ENCODE peak calls at places on chromosomes 12 and 14, in five cellular contexts. K is body of pancreas, T is transverse colon, R is RWPE1, L is SK-N-SH. Z is an unnamed sample.

GRCh38 chr14:70785556-70785955 is 23.8 kb downstream of the MAP3K9 start:
- DNase-seq in K (no peak), L (no peak), T (no peak), R (peak), Z (peak)

GRCh38 chr12:39807043-39807442 is 187.4 kb upstream of the ABCD2 start:
- DNase-seq in T (no peak), K (no peak), L (peak), R (no peak), Z (no peak)

GRCh38 chr12:108135627-108136026 is 6.5 kb downstream of the WSCD2 start:
- DNase-seq in K (no peak), T (no peak), L (no peak), R (no peak), Z (no peak)

GRCh38 chr12:49990269-49990668 is 17.5 kb downstream of the AQP6 start:
- DNase-seq in T (no peak), R (no peak), L (no peak), K (no peak), Z (no peak)

GRCh38 chr12:108478611-108479010 is 36.5 kb upstream of the FICD start:
- DNase-seq in T (no peak), L (no peak), K (no peak), R (no peak), Z (no peak)

GRCh38 chr14:102445641-102446040 is 63.9 kb downstream of the ANKRD9 start:
- DNase-seq in T (no peak), R (no peak), K (no peak), L (no peak), Z (no peak)

GRCh38 chr14:38282941-38283340 is 27.0 kb upstream of the CLEC14A start:
- DNase-seq in R (no peak), K (no peak), T (no peak), L (no peak), Z (no peak)

GRCh38 chr12:1691123-1692007 is 495 bp downstream of the ADIPOR2 start:
- DNase-seq in T (peak), K (peak), R (peak), L (no peak), Z (no peak)

GRCh38 chr12:71282925-71283324 is 125.1 kb upstream of the TSPAN8 start:
- DNase-seq in R (no peak), L (no peak), K (no peak), T (no peak), Z (no peak)

GRCh38 chr12:24937553-24938244 is 11.2 kb downstream of the BCAT1 start:
- DNase-seq in R (no peak), T (no peak), L (no peak), K (no peak), Z (no peak)

GRCh38 chr12:2194060-2194459 is 141.3 kb downstream of the CACNA1C start:
- DNase-seq in L (no peak), K (no peak), R (no peak), T (no peak), Z (no peak)

GRCh38 chr12:20320552-20320951 is 47.8 kb upstream of the PDE3A start:
- DNase-seq in K (no peak), T (no peak), R (no peak), L (peak), Z (no peak)

GRCh38 chr14:89723930-89724915 is 230.3 kb downstream of the EFCAB11 start:
- DNase-seq in K (no peak), L (no peak), R (no peak), T (no peak), Z (no peak)

GRCh38 chr12:109994262-109995175 is 1.6 kb downstream of the GIT2 start:
- DNase-seq in L (no peak), T (no peak), K (no peak), R (no peak), Z (no peak)

DNA sequence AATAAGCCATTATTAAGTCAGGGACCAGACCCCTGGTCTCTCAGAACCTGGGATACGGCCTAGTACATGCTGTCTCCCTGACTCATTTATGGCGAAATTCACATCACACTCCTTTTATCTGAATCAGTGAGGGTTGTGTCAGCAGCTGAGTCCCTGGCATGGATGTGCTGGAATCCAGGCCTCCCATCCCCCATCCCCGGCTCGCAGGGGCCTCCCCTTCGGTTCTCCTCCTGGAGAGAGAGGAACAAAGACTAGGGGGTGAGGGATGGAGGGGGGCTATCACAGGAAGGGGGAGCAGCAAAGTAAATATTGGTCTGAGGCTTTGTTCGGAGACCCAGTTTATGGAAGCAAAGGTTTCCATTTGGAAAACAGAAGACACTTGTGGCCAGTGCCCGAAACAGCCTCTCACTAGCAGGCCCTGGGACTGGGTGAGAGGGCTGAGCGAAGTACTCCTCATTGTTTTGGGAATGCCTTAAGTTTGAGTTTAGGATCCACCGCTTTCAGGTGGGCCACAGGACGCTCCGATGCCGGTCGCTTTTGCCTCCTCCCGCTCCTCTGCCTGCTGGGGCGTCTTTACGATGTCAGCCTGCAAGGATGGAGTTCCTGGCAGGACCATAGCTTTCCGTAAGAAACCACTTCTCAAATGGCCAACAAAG is 145.0 kb downstream of the PRKCH start:
- DNase-seq in T (peak), R (peak), L (no peak), K (no peak), Z (peak)
- H3K27ac ChIP-seq in T (peak), R (peak), L (no peak), K (no peak), Z (peak)

GRCh38 chr12:115191342-115191741 is 507.4 kb upstream of the TBX3 start:
- DNase-seq in K (no peak), R (no peak), T (no peak), L (no peak), Z (no peak)

GRCh38 chr12:115194448-115194847 is 510.5 kb upstream of the TBX3 start:
- DNase-seq in L (no peak), T (peak), R (no peak), K (no peak), Z (no peak)

GRCh38 chr12:115190191-115190590 is 506.2 kb upstream of the TBX3 start:
- DNase-seq in R (no peak), L (no peak), K (no peak), T (no peak), Z (no peak)

GRCh38 chr12:115199831-115200230 is 515.9 kb upstream of the TBX3 start:
- DNase-seq in L (no peak), T (no peak), R (no peak), K (no peak), Z (no peak)

GRCh38 chr12:115194857-115195256 is 510.9 kb upstream of the TBX3 start:
- DNase-seq in R (no peak), K (no peak), L (no peak), T (no peak), Z (no peak)
- H3K27ac ChIP-seq in R (no peak), K (no peak), L (no peak), T (no peak), Z (no peak)

DNA sequence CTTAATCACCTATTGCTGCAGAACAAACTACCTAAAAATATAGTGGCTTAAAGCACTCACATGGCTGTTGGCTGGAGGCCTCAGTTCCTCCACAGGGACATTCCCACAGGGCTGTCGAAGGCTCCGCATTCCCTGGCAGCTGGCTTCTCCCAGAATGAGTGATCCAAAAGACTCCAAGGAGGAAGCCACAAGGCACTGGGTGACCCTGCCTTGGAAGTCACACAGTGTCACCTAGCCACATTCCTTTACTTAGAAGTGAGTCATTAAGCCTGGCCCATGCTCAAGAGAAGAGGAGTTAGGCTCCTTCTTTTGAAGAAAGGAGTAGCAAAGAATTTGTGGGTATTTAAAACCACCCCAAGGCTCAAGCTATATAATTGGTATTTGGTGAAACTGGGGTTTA is 63.9 kb upstream of the MAP1LC3B2 start:
- DNase-seq in K (no peak), R (no peak), L (no peak), T (no peak), Z (no peak)
- H3K27ac ChIP-seq in K (no peak), R (peak), L (peak), T (no peak), Z (no peak)

GRCh38 chr12:75459755-75460154 is 20.8 kb upstream of the GLIPR1 start:
- DNase-seq in L (no peak), T (no peak), R (no peak), K (no peak), Z (no peak)

GRCh38 chr12:75455839-75456238 is 24.7 kb upstream of the GLIPR1 start:
- DNase-seq in T (no peak), R (no peak), L (no peak), K (no peak), Z (no peak)

GRCh38 chr12:75457191-75457590 is 23.4 kb upstream of the GLIPR1 start:
- DNase-seq in K (no peak), L (no peak), R (no peak), T (no peak), Z (no peak)

DNA sequence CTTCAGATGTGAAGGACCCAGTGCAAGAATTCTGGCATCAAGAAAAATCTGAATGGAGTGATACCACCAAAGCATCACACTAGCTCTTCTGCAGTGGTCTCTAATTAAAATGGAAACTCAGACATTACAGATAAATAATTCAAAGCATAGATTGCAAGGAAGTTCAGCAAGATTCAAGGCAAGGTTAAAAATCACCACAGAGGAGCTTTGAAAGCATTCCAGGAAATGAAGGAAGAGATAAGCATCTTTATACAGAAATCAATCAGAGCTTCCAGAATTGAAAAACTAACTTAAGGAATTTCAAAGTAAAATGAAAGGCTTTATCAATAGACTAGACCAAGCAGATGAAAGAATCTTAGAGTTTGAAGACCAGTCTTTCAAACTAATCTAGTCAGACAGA is 20.4 kb upstream of the GLIPR1 start:
- DNase-seq in L (no peak), T (no peak), R (no peak), K (no peak), Z (no peak)
- H3K27ac ChIP-seq in L (no peak), T (no peak), R (no peak), K (no peak), Z (no peak)

DNA sequence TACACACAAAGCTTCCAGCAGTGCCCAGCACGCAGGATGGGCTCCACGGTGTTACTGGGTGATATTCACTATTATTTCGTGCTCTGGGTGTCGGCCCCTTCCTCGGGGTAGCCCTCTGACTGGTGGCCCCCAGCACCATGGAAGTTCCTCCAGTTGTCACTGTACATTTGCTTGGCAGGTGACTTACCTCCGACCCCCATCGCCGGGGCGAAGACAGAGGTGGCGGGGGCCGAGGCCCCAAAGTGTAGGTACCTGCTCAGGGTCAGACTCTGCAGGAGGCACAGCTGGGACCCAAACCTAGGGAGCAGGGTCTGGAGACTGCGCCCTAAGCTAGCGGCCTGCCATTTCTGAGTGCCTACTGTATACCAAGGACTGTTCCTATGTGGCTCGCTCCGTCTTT is 98.9 kb downstream of the RFLNA start:
- DNase-seq in K (no peak), L (no peak), R (no peak), T (no peak), Z (no peak)
- H3K27ac ChIP-seq in K (peak), L (peak), R (peak), T (peak), Z (no peak)

GRCh38 chr12:10098762-10099161 is at the start of gene CLEC1A:
- DNase-seq in R (no peak), L (no peak), T (no peak), K (no peak), Z (no peak)
- H3K27ac ChIP-seq in R (no peak), L (no peak), T (peak), K (no peak), Z (no peak)

DNA sequence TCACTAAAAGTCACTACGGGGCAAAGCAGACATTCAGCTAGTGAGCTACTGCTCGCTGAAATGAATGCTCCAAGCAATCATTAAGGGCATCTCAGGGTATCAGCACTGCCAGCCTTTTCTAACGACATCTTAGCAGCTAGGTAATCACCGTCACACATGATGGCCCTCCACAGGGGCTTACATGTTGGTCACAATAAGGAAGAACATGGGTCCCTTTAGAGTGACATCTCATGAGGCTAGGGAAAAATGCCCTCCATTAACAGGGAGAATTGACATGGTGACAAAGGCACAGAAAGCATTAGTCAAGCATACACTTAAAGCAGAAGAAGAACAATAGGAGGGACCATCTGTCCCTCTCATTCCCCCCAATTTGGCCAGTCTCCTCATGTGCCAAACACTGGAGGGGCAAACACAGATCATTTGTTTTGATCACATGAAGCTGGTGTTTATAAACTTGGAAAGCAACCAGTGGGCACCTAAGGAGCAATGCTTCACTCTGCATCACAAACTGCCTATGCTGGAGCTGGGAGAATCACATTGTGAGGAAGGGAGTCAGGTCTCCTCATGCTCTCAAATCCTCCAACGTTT is 78.0 kb downstream of the GRIP1 start:
- DNase-seq in T (no peak), L (no peak), R (no peak), K (no peak), Z (no peak)
- H3K27ac ChIP-seq in T (no peak), L (no peak), R (no peak), K (no peak), Z (no peak)

Z was measured in epithelial cell of prostate.